ENCODE peak calls at places on chromosomes 1 and 21, in ten cellular contexts. D, K, W, Z, V, O, U, N, F and P are unnamed samples.

GRCh38 chr1:47804127-47804526 is 193.1 kb downstream of the TRABD2B start:
- DNase-seq in D (no peak), K (peak; percentile 65), W (no peak), Z (no peak), V (peak; percentile 21), O (no peak), U (no peak), N (no peak), F (no peak), P (no peak)

GRCh38 chr1:89725676-89726075 is 92.8 kb downstream of the LRRC8C start:
- DNase-seq in D (no peak), K (no peak), W (no peak), Z (no peak), V (no peak), O (no peak), U (no peak), N (no peak), F (no peak), P (no peak)

GRCh38 chr1:33624991-33625870 is 152.8 kb downstream of the ZSCAN20 start:
- DNase-seq in D (no peak), K (no peak), W (no peak), Z (no peak), V (no peak), O (peak; percentile 59), U (no peak), N (peak; percentile 57), F (peak; percentile 91), P (no peak)

GRCh38 chr21:35138665-35139381 is 89.7 kb upstream of the RUNX1 start:
- DNase-seq in D (no peak), K (no peak), W (peak; percentile 100), Z (peak; percentile 52), V (no peak), O (peak; percentile 99), U (no peak), N (no peak), F (peak; percentile 39), P (no peak)

GRCh38 chr1:32242341-32242851 is 4.6 kb upstream of the FAM167B start:
- DNase-seq in D (no peak), K (no peak), W (no peak), Z (no peak), V (no peak), O (no peak), U (peak; percentile 58), N (no peak), F (peak; percentile 25), P (no peak)

GRCh38 chr1:100511058-100511457 is 26.9 kb upstream of the GPR88 start:
- DNase-seq in D (no peak), K (no peak), W (no peak), Z (no peak), V (no peak), O (no peak), U (no peak), N (no peak), F (no peak), P (no peak)

GRCh38 chr1:15559189-15559815 is 25.5 kb downstream of the AGMAT start:
- DNase-seq in D (no peak), K (no peak), W (no peak), Z (no peak), V (no peak), O (no peak), U (no peak), N (peak; percentile 37), F (no peak), P (no peak)

GRCh38 chr1:37476087-37476452 is 1.7 kb downstream of the ZC3H12A start:
- DNase-seq in D (no peak), K (no peak), W (no peak), Z (no peak), V (no peak), O (no peak), U (no peak), N (peak; percentile 72), F (no peak), P (no peak)

GRCh38 chr1:151368745-151369610 is 3.5 kb downstream of the SELENBP1 start:
- DNase-seq in D (no peak), K (no peak), W (no peak), Z (no peak), V (peak; percentile 66), O (no peak), U (no peak), N (no peak), F (no peak), P (no peak)

GRCh38 chr21:45985471-45986315 is 4.1 kb downstream of the COL6A1 start:
- DNase-seq in D (no peak), K (no peak), W (no peak), Z (no peak), V (no peak), O (no peak), U (peak; percentile 26), N (peak; percentile 84), F (no peak), P (peak; percentile 1)

GRCh38 chr1:230797376-230798186 is 50.4 kb downstream of the CAPN9 start:
- DNase-seq in D (no peak), K (peak; percentile 60), W (peak; percentile 48), Z (no peak), V (no peak), O (peak; percentile 32), U (peak; percentile 66), N (peak; percentile 85), F (peak; percentile 48), P (no peak)